ENCODE peak calls at places on chromosome 13, in nine cellular contexts. Q is substantia nigra, Y is endodermal cell, C is uterus, L is cardiac muscle cell, H is AG04450, M is thoracic aorta, O is stomach, Z is dorsolateral prefrontal cortex. J is an unnamed sample.
A peak's percentile ranks its signal among the peaks of the same experiment; 100 is the strongest.

GRCh38 chr13:110616103-110617101 is 1.1 kb downstream of the NAXD start:
- DNase-seq in Q (no peak), L (peak; percentile 38), C (no peak), Y (peak; percentile 69), Z (no peak), H (no peak), O (peak; percentile 55), M (peak; percentile 30), J (peak; percentile 37)

GRCh38 chr13:49319555-49320350 is 72.0 kb downstream of the CDADC1 start:
- DNase-seq in Q (no peak), L (no peak), C (no peak), O (no peak), M (no peak), Y (no peak), Z (no peak), H (peak; percentile 54), J (no peak)

GRCh38 chr13:30985637-30986205 is 53.3 kb downstream of the TEX26 start:
- DNase-seq in Q (no peak), L (peak; percentile 54), Y (no peak), M (no peak), O (no peak), Z (no peak), C (no peak), H (no peak), J (no peak)

GRCh38 chr13:114010401-114011101 is 36.7 kb upstream of the C13orf46 start:
- DNase-seq in Z (no peak), O (no peak), L (no peak), Y (no peak), M (no peak), H (no peak), Q (no peak), C (no peak), J (no peak)

GRCh38 chr13:27199691-27200090 is 28.1 kb upstream of the USP12 start:
- DNase-seq in M (no peak), Y (no peak), H (no peak), Q (no peak), Z (no peak), C (no peak), O (no peak), L (no peak), J (no peak)

GRCh38 chr13:114126789-114127472 is 5.5 kb downstream of the RASA3 start:
- DNase-seq in Y (no peak), M (no peak), C (no peak), O (no peak), Z (no peak), Q (no peak), H (no peak), L (no peak), J (no peak)

GRCh38 chr13:67229438-67230242 is 496 bp downstream of the PCDH9 start:
- DNase-seq in Z (no peak), Y (peak; percentile 64), C (no peak), O (no peak), L (peak; percentile 6), Q (no peak), M (no peak), H (no peak), J (no peak)

GRCh38 chr13:103275079-103275478 is 208.9 kb upstream of the SLC10A2 start:
- DNase-seq in L (no peak), M (no peak), H (no peak), O (no peak), Q (no peak), Z (no peak), Y (no peak), C (no peak), J (no peak)

GRCh38 chr13:35260316-35260715 is 216.2 kb downstream of the MAB21L1 start:
- DNase-seq in O (no peak), H (no peak), M (no peak), L (no peak), Q (no peak), Y (no peak), C (no peak), Z (no peak), J (no peak)

DNA sequence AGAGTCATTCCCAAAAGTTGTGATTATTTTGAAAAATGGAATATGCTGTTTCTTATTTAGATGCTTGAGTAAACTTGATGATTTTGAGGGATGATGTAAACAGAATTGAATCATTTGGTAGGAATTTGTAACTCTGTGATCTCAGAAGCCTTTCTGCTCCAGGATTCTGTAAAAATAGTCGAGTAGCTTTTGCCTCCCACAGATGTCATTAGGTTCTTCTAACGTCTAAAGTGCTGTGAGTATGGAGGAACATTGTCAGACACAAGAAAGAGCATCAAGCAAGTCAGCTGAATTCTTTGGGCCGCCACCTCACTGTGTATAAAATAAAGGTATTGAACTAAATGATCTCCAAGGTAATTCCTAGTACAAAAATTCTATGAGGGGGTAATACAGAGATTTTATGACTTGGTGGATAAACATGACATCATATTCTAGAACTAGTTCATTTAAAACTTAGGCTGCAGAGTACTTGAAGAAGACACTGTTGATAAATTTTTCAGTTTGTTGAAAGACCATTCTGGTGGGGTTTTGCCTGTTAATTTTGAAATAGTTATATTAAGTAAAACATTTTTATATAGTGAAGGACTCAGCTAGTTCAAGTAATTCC is 1.4 kb upstream of the GPR183 start:
- DNase-seq in M (no peak), Z (no peak), H (no peak), C (no peak), Y (no peak), Q (no peak), L (peak; percentile 48), O (no peak), J (no peak)
- H3K27ac ChIP-seq in M (peak overlapping the region; percentile 56), Z (no peak overlapping the region), H (no peak overlapping the region), C (peak overlapping the region; percentile 73), Y (peak overlapping the region; percentile 13), Q (no peak overlapping the region), L (peak overlapping the region; percentile 98), O (peak overlapping the region; percentile 75), J (no peak overlapping the region)

DNA sequence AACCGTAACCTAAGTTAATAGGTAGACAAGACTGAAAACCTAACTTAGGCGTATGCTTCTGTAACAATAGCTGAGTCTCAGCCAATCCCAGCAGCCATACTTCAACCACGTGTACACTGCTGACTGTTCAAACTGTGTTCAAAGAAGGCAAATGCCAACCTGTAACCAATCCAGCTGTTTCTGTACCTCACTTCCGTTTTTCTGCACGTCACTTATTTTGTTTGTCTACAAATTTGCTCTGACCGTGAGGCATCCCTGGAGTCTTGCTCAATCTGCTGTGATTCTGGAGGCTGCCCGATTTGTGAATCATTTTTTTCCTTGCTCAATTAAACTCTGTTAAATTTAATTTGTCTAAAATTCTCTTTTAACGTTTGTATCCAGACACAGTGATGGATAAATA is 59.2 kb downstream of the EDNRB start:
- DNase-seq in Y (no peak), L (peak; percentile 92), Q (no peak), H (peak; percentile 59), Z (no peak), O (no peak), C (peak; percentile 36), M (no peak), J (no peak)
- H3K27ac ChIP-seq in Y (no peak overlapping the region), L (no peak overlapping the region), Q (no peak overlapping the region), H (peak overlapping the region; percentile 54), Z (no peak overlapping the region), O (peak overlapping the region; percentile 59), C (no peak overlapping the region), M (no peak overlapping the region), J (no peak overlapping the region)

GRCh38 chr13:43911283-43911682 is 31.6 kb downstream of the LACC1 start:
- DNase-seq in O (no peak), L (no peak), Z (no peak), Q (no peak), H (no peak), M (no peak), C (no peak), Y (no peak), J (no peak)
- H3K27ac ChIP-seq in O (no peak overlapping the region), L (peak overlapping the region; percentile 33), Z (peak overlapping the region; percentile 52), Q (no peak overlapping the region), H (no peak overlapping the region), M (no peak overlapping the region), C (no peak overlapping the region), Y (no peak overlapping the region), J (no peak overlapping the region)

DNA sequence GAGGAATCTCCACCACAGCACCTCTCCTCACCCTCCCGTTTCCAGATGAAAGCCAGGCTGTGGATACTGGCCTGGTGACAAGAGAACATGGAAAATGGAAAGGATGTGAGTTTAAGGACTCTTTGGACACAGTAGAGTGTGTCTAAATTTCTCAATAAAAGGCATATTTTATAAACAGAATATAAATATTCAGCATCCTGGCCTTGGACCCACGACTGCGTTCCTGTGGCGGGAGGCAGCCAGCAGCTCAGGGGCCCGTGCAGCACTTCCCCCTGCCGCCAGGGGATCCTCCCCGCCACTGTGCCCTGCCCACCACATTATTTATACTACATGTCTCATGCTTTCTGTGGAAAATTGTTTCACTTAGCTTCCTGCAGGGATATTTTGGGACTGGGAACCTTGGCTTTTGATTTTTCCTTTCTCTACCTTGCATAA is 108.0 kb upstream of the SPATA13 start:
- DNase-seq in M (no peak), Q (no peak), Y (no peak), Z (no peak), H (no peak), L (peak; percentile 58), C (peak; percentile 54), O (no peak), J (no peak)
- H3K27ac ChIP-seq in M (peak overlapping the region; percentile 49), Q (peak overlapping the region; percentile 79), Y (no peak overlapping the region), Z (peak overlapping the region; percentile 94), H (no peak overlapping the region), L (no peak overlapping the region), C (peak overlapping the region; percentile 82), O (peak overlapping the region; percentile 67), J (no peak overlapping the region)

GRCh38 chr13:80584785-80585184 is 243.9 kb upstream of the SPRY2 start:
- DNase-seq in H (no peak), Q (no peak), Y (no peak), M (no peak), O (no peak), Z (no peak), C (no peak), L (no peak), J (no peak)
- H3K27ac ChIP-seq in H (no peak overlapping the region), Q (no peak overlapping the region), Y (peak overlapping the region; percentile 8), M (no peak overlapping the region), O (no peak overlapping the region), Z (no peak overlapping the region), C (no peak overlapping the region), L (no peak overlapping the region), J (no peak overlapping the region)

GRCh38 chr13:99075268-99076191 is 97.7 kb upstream of the DOCK9 start:
- DNase-seq in Y (no peak), Z (no peak), M (no peak), H (no peak), C (no peak), O (no peak), Q (no peak), L (no peak), J (no peak)
- H3K27ac ChIP-seq in Y (no peak overlapping the region), Z (no peak overlapping the region), M (no peak overlapping the region), H (no peak overlapping the region), C (no peak overlapping the region), O (no peak overlapping the region), Q (no peak overlapping the region), L (no peak overlapping the region), J (no peak overlapping the region)

DNA sequence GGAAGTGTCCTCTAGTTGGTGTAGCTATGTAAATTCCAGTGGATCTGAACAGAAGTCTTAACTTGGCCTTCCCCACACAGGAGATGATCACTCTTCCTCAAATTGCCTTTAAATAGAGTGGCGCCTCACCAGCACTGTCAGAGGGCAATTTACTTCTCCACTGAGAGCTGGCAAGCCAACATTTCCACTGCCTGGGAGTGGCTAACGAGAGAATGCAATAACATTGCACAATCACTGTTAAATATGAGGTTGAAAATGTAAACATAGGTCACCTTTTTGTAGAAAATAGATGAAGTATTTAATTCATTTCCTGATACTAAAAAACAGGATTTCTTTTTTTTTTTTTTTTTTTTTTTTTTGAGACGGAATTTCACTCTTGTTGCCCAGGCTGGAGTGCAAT is 55.4 kb upstream of the UBL3 start:
- DNase-seq in L (peak; percentile 70), M (no peak), Y (no peak), H (no peak), Q (no peak), C (no peak), O (peak; percentile 71), Z (no peak), J (peak; percentile 56)
- H3K27ac ChIP-seq in L (no peak overlapping the region), M (no peak overlapping the region), Y (no peak overlapping the region), H (no peak overlapping the region), Q (no peak overlapping the region), C (no peak overlapping the region), O (no peak overlapping the region), Z (no peak overlapping the region), J (no peak overlapping the region)

GRCh38 chr13:73656863-73657262 is 477.3 kb downstream of the KLF12 start:
- DNase-seq in O (no peak), Q (no peak), Y (no peak), Z (no peak), C (no peak), L (no peak), H (no peak), M (no peak), J (no peak)
- H3K27ac ChIP-seq in O (no peak overlapping the region), Q (no peak overlapping the region), Y (no peak overlapping the region), Z (no peak overlapping the region), C (no peak overlapping the region), L (no peak overlapping the region), H (no peak overlapping the region), M (no peak overlapping the region), J (no peak overlapping the region)

J was measured in lung.